ENCODE peak calls at places on chromosomes 12 and 14, in four cellular contexts. E is heart left ventricle; H is testis; N is CD4-positive, alpha-beta memory T cell. U is an unnamed sample. For H3K4me1, the result is how much of the 10 kb centered on the place peaks cover.

GRCh38 chr12:77120156-77120555 is 54.8 kb upstream of the E2F7 start:
- DNase-seq in E (no peak), H (no peak), N (no peak), U (no peak)

GRCh38 chr12:113831486-113831885 is 134.6 kb downstream of the RBM19 start:
- DNase-seq in N (no peak), H (no peak), E (no peak), U (no peak)

GRCh38 chr14:94680498-94681288 is 68.5 kb downstream of the SERPINA3 start:
- DNase-seq in E (no peak), H (peak), N (no peak), U (no peak)

GRCh38 chr14:68239988-68240387 is 420.4 kb downstream of the RAD51B start:
- DNase-seq in N (no peak), H (no peak), E (no peak), U (no peak)

GRCh38 chr12:126385785-126386184 is 1320.5 kb downstream of the AACS start:
- DNase-seq in N (no peak), E (no peak), H (no peak), U (peak)

GRCh38 chr12:72346331-72346944 is 74.3 kb downstream of the TRHDE start:
- DNase-seq in N (peak), H (peak), E (no peak), U (peak)

GRCh38 chr14:34018564-34019244 is 67.8 kb upstream of the EGLN3 start:
- DNase-seq in H (peak), E (peak), N (no peak), U (peak)

GRCh38 chr14:21275261-21275858 is 4.5 kb upstream of the RPGRIP1 start:
- DNase-seq in H (no peak), E (no peak), N (no peak), U (no peak)

GRCh38 chr12:104263580-104264358 is 39.8 kb upstream of the EID3 start:
- DNase-seq in H (no peak), E (no peak), N (no peak), U (no peak)

GRCh38 chr12:40565029-40565633 is 127.1 kb upstream of the CNTN1 start:
- DNase-seq in E (no peak), H (no peak), N (no peak), U (no peak)

GRCh38 chr14:89507521-89507920 is 90.5 kb upstream of the FOXN3 start:
- DNase-seq in E (no peak), H (no peak), N (no peak), U (no peak)

GRCh38 chr14:90778468-90779255 is 37.6 kb downstream of the TTC7B start:
- DNase-seq in N (no peak), E (no peak), H (no peak), U (no peak)

GRCh38 chr12:12779529-12779928 is 5.9 kb upstream of the APOLD1 start:
- DNase-seq in N (no peak), E (no peak), H (no peak), U (no peak)

GRCh38 chr12:111427417-111428074 is 21.8 kb downstream of the SH2B3 start:
- DNase-seq in H (no peak), E (no peak), N (no peak), U (peak)
- H3K4me1 ChIP-seq in H (under half), E (under half), N (half or more), U (under half)

GRCh38 chr12:6093764-6094163 is 30.7 kb downstream of the VWF start:
- DNase-seq in E (no peak), H (no peak), N (no peak), U (no peak)
- H3K4me3 ChIP-seq in E (no peak), H (no peak), N (no peak), U (no peak)

GRCh38 chr12:65306603-65307501 is 28.4 kb downstream of the MSRB3 start:
- DNase-seq in H (no peak), N (no peak), E (peak), U (peak)
- H3K27ac ChIP-seq in H (no peak), N (no peak), E (peak), U (no peak)

GRCh38 chr12:120229583-120230325 is 28.8 kb upstream of the RPLP0 start:
- DNase-seq in N (no peak), H (no peak), E (no peak), U (no peak)
- H3K4me1 ChIP-seq in N (half or more), H (half or more), E (half or more), U (half or more)

GRCh38 chr12:123761841-123762714 is at the start of gene DNAH10:
- DNase-seq in N (peak), H (peak), E (peak), U (peak)
- H3K4me3 ChIP-seq in N (peak), H (peak), E (peak), U (peak)

GRCh38 chr12:5480953-5481300 is 49.0 kb downstream of the NTF3 start:
- DNase-seq in E (no peak), H (peak), N (no peak), U (no peak)
- H3K27ac ChIP-seq in E (no peak), H (no peak), N (no peak), U (no peak)

DNA sequence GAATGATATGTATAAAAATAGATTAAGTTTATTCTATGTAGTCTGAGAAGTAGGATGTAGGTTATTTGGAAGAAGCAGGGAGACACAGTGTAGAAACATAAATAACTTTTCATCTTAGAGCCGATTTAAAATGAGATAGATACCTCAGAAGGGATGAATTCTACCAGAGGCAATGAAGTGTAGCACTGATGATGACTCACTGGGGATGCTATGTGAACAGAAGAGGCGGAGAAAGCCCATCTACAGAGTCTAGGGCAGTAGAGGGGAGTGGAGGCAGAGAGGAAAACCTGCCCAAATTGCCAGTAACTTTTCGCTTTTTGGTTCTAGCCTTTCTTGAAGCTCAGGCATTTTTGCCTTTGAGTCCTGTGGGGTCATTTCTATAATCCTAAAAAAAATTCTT is 451.8 kb downstream of the ATP23 start:
- DNase-seq in N (no peak), H (no peak), E (no peak), U (no peak)
- H3K4me1 ChIP-seq in N (under half), H (under half), E (under half), U (under half)

GRCh38 chr12:49483621-49484020 is 55.2 kb upstream of the KCNH3 start:
- DNase-seq in N (no peak), H (no peak), E (no peak), U (no peak)
- H3K4me3 ChIP-seq in N (no peak), H (no peak), E (no peak), U (no peak)